ENCODE peak calls at places on chromosomes 13 and 19, in eight cellular contexts. A, G, S, E, L, B, M and W are unnamed samples.

GRCh38 chr19:7122701-7123100 is 53.2 kb downstream of the ZNF557 start:
- DNase-seq in A (no peak), G (no peak), S (no peak), E (no peak), L (no peak), B (no peak), M (no peak), W (no peak)

GRCh38 chr19:660793-661426 is 2.1 kb downstream of the RNF126 start:
- DNase-seq in A (no peak), G (no peak), S (no peak), E (no peak), L (no peak), B (no peak), M (no peak), W (no peak)

GRCh38 chr19:2188708-2189385 is 25.1 kb downstream of the DOT1L start:
- DNase-seq in A (no peak), G (no peak), S (peak), E (peak), L (peak), B (no peak), M (no peak), W (no peak)

GRCh38 chr13:23289917-23290357 is 109.2 kb downstream of the SGCG start:
- DNase-seq in A (no peak), G (peak), S (peak), E (no peak), L (peak), B (no peak), M (no peak), W (peak)

GRCh38 chr19:5261151-5261890 is 79.3 kb downstream of the PTPRS start:
- DNase-seq in A (no peak), G (no peak), S (no peak), E (no peak), L (no peak), B (no peak), M (peak), W (peak)

GRCh38 chr13:59728896-59729545 is 434.7 kb downstream of the DIAPH3 start:
- DNase-seq in A (no peak), G (no peak), S (no peak), E (no peak), L (no peak), B (no peak), M (no peak), W (no peak)

GRCh38 chr19:19661675-19662251 is 1.7 kb downstream of the ATP13A1 start:
- DNase-seq in A (no peak), G (no peak), S (no peak), E (no peak), L (no peak), B (no peak), M (no peak), W (no peak)

GRCh38 chr13:72255908-72256307 is 388.9 kb upstream of the DACH1 start:
- DNase-seq in A (peak), G (no peak), S (peak), E (no peak), L (no peak), B (no peak), M (no peak), W (peak)

GRCh38 chr13:79780240-79780639 is 299.3 kb downstream of the NDFIP2 start:
- DNase-seq in A (peak), G (no peak), S (peak), E (no peak), L (no peak), B (no peak), M (no peak), W (no peak)

GRCh38 chr19:3315676-3315973 is 50.8 kb upstream of the NFIC start:
- DNase-seq in A (no peak), G (no peak), S (no peak), E (no peak), L (no peak), B (no peak), M (no peak), W (no peak)

GRCh38 chr13:80361298-80361697 is 20.4 kb upstream of the SPRY2 start:
- DNase-seq in A (no peak), G (no peak), S (no peak), E (no peak), L (no peak), B (no peak), M (no peak), W (no peak)

GRCh38 chr13:93227906-93228801 is 1.5 kb downstream of the GPC6 start:
- DNase-seq in A (peak), G (peak), S (peak), E (peak), L (no peak), B (no peak), M (peak), W (no peak)

GRCh38 chr13:101343128-101343787 is 73.0 kb downstream of the NALCN start:
- DNase-seq in A (no peak), G (no peak), S (peak), E (no peak), L (no peak), B (no peak), M (no peak), W (no peak)

GRCh38 chr13:29758591-29759114 is 91.8 kb downstream of the UBL3 start:
- DNase-seq in A (peak), G (no peak), S (no peak), E (no peak), L (no peak), B (no peak), M (no peak), W (no peak)

GRCh38 chr13:30892966-30893365 is 13.1 kb upstream of the MEDAG start:
- DNase-seq in A (no peak), G (no peak), S (peak), E (no peak), L (no peak), B (peak), M (peak), W (no peak)

GRCh38 chr13:92896842-92897241 is 329.8 kb upstream of the GPC6 start:
- DNase-seq in A (peak), G (no peak), S (peak), E (no peak), L (no peak), B (no peak), M (no peak), W (peak)

GRCh38 chr19:49684251-49684982 is 5.0 kb upstream of the ADM5 start:
- DNase-seq in A (no peak), G (no peak), S (no peak), E (no peak), L (no peak), B (peak), M (peak), W (no peak)

GRCh38 chr19:49272204-49272603 is 52.8 kb downstream of the SLC6A16 start:
- DNase-seq in A (no peak), G (no peak), S (peak), E (no peak), L (no peak), B (no peak), M (no peak), W (peak)

GRCh38 chr13:32846020-32846451 is 170.2 kb upstream of the KL start:
- DNase-seq in A (no peak), G (no peak), S (no peak), E (no peak), L (no peak), B (no peak), M (no peak), W (no peak)

GRCh38 chr13:39656325-39656677 is 839 bp downstream of the COG6 start:
- DNase-seq in A (no peak), G (no peak), S (peak), E (no peak), L (no peak), B (no peak), M (no peak), W (no peak)

GRCh38 chr13:22451345-22451744 is 729.4 kb upstream of the SGCG start:
- DNase-seq in A (no peak), G (peak), S (peak), E (no peak), L (no peak), B (no peak), M (peak), W (no peak)

GRCh38 chr13:111367340-111367739 is 46.9 kb downstream of the TEX29 start:
- DNase-seq in A (peak), G (no peak), S (no peak), E (no peak), L (no peak), B (no peak), M (no peak), W (no peak)

GRCh38 chr13:113552079-113552478 is 32.5 kb upstream of the TFDP1 start:
- DNase-seq in A (no peak), G (no peak), S (no peak), E (no peak), L (no peak), B (no peak), M (no peak), W (no peak)

GRCh38 chr19:41009700-41010235 is 18.7 kb downstream of the CYP2B6 start:
- DNase-seq in A (no peak), G (no peak), S (no peak), E (no peak), L (no peak), B (no peak), M (no peak), W (no peak)

GRCh38 chr13:102039264-102039663 is 362.6 kb downstream of the FGF14 start:
- DNase-seq in A (no peak), G (peak), S (no peak), E (no peak), L (no peak), B (no peak), M (no peak), W (no peak)

GRCh38 chr19:23698711-23699520 is 11.9 kb upstream of the ZNF675 start:
- DNase-seq in A (peak), G (no peak), S (no peak), E (no peak), L (no peak), B (no peak), M (no peak), W (peak)

GRCh38 chr13:19665427-19665859 is 32.0 kb downstream of the MPHOSPH8 start:
- DNase-seq in A (no peak), G (no peak), S (no peak), E (no peak), L (no peak), B (no peak), M (no peak), W (no peak)

GRCh38 chr13:110484290-110485048 is 77.1 kb downstream of the RAB20 start:
- DNase-seq in A (no peak), G (no peak), S (no peak), E (no peak), L (no peak), B (no peak), M (no peak), W (no peak)

GRCh38 chr13:58085819-58086218 is 454.3 kb downstream of the PCDH17 start:
- DNase-seq in A (peak), G (no peak), S (no peak), E (no peak), L (no peak), B (no peak), M (no peak), W (no peak)

GRCh38 chr19:12720851-12721655 is 2.7 kb downstream of the TNPO2 start:
- DNase-seq in A (no peak), G (no peak), S (peak), E (peak), L (no peak), B (no peak), M (peak), W (peak)

GRCh38 chr19:43548706-43549105 is 15.7 kb downstream of the ZNF575 start:
- DNase-seq in A (no peak), G (no peak), S (no peak), E (no peak), L (no peak), B (no peak), M (no peak), W (no peak)

GRCh38 chr13:29849071-29849541 is 1.3 kb downstream of the UBL3 start:
- DNase-seq in A (peak), G (peak), S (peak), E (no peak), L (no peak), B (no peak), M (no peak), W (no peak)

GRCh38 chr13:80276371-80277289 is 64.3 kb downstream of the SPRY2 start:
- DNase-seq in A (no peak), G (peak), S (no peak), E (peak), L (no peak), B (no peak), M (no peak), W (no peak)

GRCh38 chr13:101520672-101521071 is 68.2 kb downstream of the ITGBL1 start:
- DNase-seq in A (peak), G (no peak), S (peak), E (no peak), L (peak), B (no peak), M (no peak), W (no peak)

GRCh38 chr13:110546933-110547332 is 14.6 kb downstream of the RAB20 start:
- DNase-seq in A (no peak), G (peak), S (peak), E (no peak), L (peak), B (peak), M (peak), W (peak)

GRCh38 chr13:107650081-107650701 is 565.1 kb downstream of the LIG4 start:
- DNase-seq in A (peak), G (peak), S (peak), E (peak), L (no peak), B (no peak), M (peak), W (peak)

GRCh38 chr13:50909605-50910482 is at the start of gene RNASEH2B:
- DNase-seq in A (peak), G (peak), S (peak), E (peak), L (no peak), B (peak), M (peak), W (peak)

GRCh38 chr13:40187836-40188591 is 478.4 kb downstream of the FOXO1 start:
- DNase-seq in A (no peak), G (no peak), S (no peak), E (no peak), L (no peak), B (no peak), M (no peak), W (no peak)

GRCh38 chr19:42134671-42135070 is 2.4 kb upstream of the POU2F2 start:
- DNase-seq in A (no peak), G (no peak), S (no peak), E (no peak), L (no peak), B (no peak), M (no peak), W (no peak)

GRCh38 chr19:42132030-42132628 is at the start of gene POU2F2:
- DNase-seq in A (peak), G (peak), S (no peak), E (peak), L (no peak), B (no peak), M (peak), W (no peak)

GRCh38 chr19:42131149-42132029 is 857 bp downstream of the POU2F2 start:
- DNase-seq in A (no peak), G (no peak), S (no peak), E (no peak), L (no peak), B (no peak), M (peak), W (no peak)

GRCh38 chr19:42130254-42130573 is 2.0 kb downstream of the POU2F2 start:
- DNase-seq in A (no peak), G (no peak), S (no peak), E (no peak), L (no peak), B (no peak), M (no peak), W (no peak)

GRCh38 chr19:42132851-42133528 is 744 bp upstream of the POU2F2 start:
- DNase-seq in A (peak), G (peak), S (no peak), E (peak), L (no peak), B (peak), M (peak), W (peak)
- TF ChIP-seq CTCF in A (peak), G (peak), S (peak), E (peak), L (peak), B (peak), M (peak), W (peak)

GRCh38 chr19:47263169-47263560 is 6.8 kb downstream of the CCDC9 start:
- DNase-seq in A (no peak), G (no peak), S (no peak), E (no peak), L (no peak), B (no peak), M (no peak), W (no peak)
- H3K27ac ChIP-seq in A (peak), G (no peak), S (no peak), E (no peak), L (no peak), B (no peak), M (no peak), W (peak)

DNA sequence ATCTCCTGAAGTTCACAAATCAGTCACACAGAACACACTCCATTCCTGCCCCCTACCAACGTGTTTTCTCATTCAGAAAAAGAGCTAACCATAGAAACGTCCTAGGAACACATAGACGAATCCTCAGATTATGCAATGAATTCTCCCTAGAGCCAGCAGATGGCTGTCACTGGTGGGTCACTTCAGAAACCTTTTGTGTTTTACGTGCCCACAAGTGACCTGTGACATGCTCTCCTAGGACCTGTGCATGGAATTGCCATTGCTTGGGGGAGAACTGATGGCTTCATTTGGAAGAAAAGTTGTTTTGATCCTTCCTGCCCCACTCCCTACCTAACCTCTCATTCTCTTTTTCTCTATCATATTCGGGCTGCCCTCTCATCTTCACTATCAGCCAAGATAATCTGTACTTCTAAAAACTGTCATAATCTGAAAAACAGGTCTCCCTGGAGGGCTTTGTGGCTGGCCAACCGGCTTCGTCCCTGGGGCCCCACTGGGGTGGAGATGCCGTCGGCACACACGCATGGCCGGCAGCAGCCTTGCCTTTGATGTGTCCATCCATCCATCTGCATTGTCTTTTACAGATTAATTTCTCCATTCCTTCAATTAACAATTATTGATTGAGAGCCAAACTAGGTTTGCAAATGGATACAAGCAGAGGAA is 144.1 kb upstream of the SERP2 start:
- DNase-seq in A (no peak), G (no peak), S (no peak), E (no peak), L (no peak), B (no peak), M (no peak), W (no peak)
- TF ChIP-seq CTCF in A (no peak), G (no peak), S (no peak), E (no peak), L (no peak), B (no peak), M (no peak), W (no peak)

GRCh38 chr19:15313649-15314279 is 18.6 kb downstream of the BRD4 start:
- DNase-seq in A (no peak), G (no peak), S (no peak), E (no peak), L (no peak), B (no peak), M (no peak), W (no peak)
- H3K27ac ChIP-seq in A (no peak), G (no peak), S (no peak), E (no peak), L (no peak), B (no peak), M (peak), W (peak)

GRCh38 chr19:54380897-54381296 is 16.2 kb upstream of the LAIR1 start:
- DNase-seq in A (no peak), G (no peak), S (no peak), E (no peak), L (no peak), B (no peak), M (no peak), W (no peak)

GRCh38 chr19:54373781-54374266 is 9.1 kb upstream of the LAIR1 start:
- DNase-seq in A (peak), G (peak), S (no peak), E (no peak), L (no peak), B (no peak), M (no peak), W (no peak)

GRCh38 chr19:54379187-54379678 is 14.5 kb upstream of the LAIR1 start:
- DNase-seq in A (no peak), G (no peak), S (no peak), E (no peak), L (no peak), B (no peak), M (no peak), W (no peak)

DNA sequence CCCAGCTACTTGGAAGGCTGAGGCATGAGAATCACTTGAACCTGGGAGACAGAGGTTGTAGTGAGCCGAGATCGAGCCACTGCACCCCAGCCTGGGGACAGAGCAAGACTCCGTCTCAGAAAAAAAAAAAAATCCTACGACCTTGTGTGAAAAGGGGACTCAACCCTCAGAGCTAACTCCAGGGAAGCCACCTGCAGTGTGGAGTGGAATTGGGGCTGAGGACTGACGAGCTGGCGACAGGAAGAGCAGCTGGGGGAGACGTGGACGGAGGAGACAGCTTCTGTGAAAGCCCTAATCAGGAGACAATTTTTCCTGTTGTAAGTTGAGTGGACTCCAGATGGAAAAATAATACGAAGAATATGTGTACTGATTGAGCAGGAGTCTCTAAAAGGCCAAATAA is 11.9 kb upstream of the LAIR1 start:
- DNase-seq in A (no peak), G (no peak), S (no peak), E (no peak), L (no peak), B (no peak), M (no peak), W (no peak)
- TF ChIP-seq CTCF in A (no peak), G (no peak), S (no peak), E (no peak), L (no peak), B (no peak), M (no peak), W (no peak)

GRCh38 chr19:30118221-30118620 is 176.2 kb downstream of the URI1 start:
- DNase-seq in A (no peak), G (no peak), S (no peak), E (no peak), L (no peak), B (no peak), M (no peak), W (no peak)
- H3K27ac ChIP-seq in A (no peak), G (no peak), S (no peak), E (no peak), L (no peak), B (no peak), M (no peak), W (no peak)

GRCh38 chr13:54206601-54207000 is 1178.0 kb downstream of the OLFM4 start:
- DNase-seq in A (no peak), G (no peak), S (no peak), E (no peak), L (no peak), B (no peak), M (no peak), W (no peak)
- TF ChIP-seq CTCF in A (no peak), G (no peak), S (no peak), E (no peak), L (no peak), B (no peak), M (no peak), W (no peak)

GRCh38 chr13:98226520-98226919 is 49.5 kb upstream of the RNF113B start:
- DNase-seq in A (no peak), G (no peak), S (no peak), E (no peak), L (no peak), B (no peak), M (no peak), W (no peak)

GRCh38 chr13:98223741-98224140 is 46.7 kb upstream of the RNF113B start:
- DNase-seq in A (no peak), G (no peak), S (no peak), E (no peak), L (no peak), B (no peak), M (no peak), W (no peak)

GRCh38 chr13:98224557-98224956 is 47.5 kb upstream of the RNF113B start:
- DNase-seq in A (no peak), G (no peak), S (no peak), E (no peak), L (no peak), B (no peak), M (no peak), W (no peak)

GRCh38 chr13:98222816-98223215 is 45.7 kb upstream of the RNF113B start:
- DNase-seq in A (no peak), G (no peak), S (no peak), E (no peak), L (no peak), B (no peak), M (no peak), W (no peak)

GRCh38 chr13:98225036-98225940 is 48.2 kb upstream of the RNF113B start:
- DNase-seq in A (no peak), G (no peak), S (no peak), E (peak), L (no peak), B (no peak), M (no peak), W (no peak)
- H3K27ac ChIP-seq in A (no peak), G (no peak), S (no peak), E (peak), L (no peak), B (no peak), M (no peak), W (no peak)

GRCh38 chr19:15245370-15246197 is 13.3 kb upstream of the EPHX3 start:
- DNase-seq in A (no peak), G (no peak), S (no peak), E (no peak), L (no peak), B (no peak), M (no peak), W (no peak)
- TF ChIP-seq CTCF in A (no peak), G (no peak), S (no peak), E (no peak), L (no peak), B (no peak), M (no peak), W (no peak)